ENCODE peak calls at places on chromosomes 2 and 18, in four cellular contexts. E is right cardiac atrium, H is left ventricle myocardium inferior, R is endodermal cell. Q is an unnamed sample. For H3K27me3, the result is how much of the 10 kb centered on the place peaks cover.

GRCh38 chr18:58998421-58999203 is 133.9 kb downstream of the ZNF532 start:
- DNase-seq in H (peak), E (peak), R (peak), Q (peak)

GRCh38 chr2:163132850-163133249 is 294.3 kb upstream of the KCNH7 start:
- DNase-seq in H (no peak), R (no peak), E (no peak), Q (peak)

GRCh38 chr2:60707750-60708371 is 48.2 kb upstream of the PAPOLG start:
- DNase-seq in H (no peak), R (peak), E (no peak), Q (peak)

GRCh38 chr2:54691439-54692135 is 31.9 kb upstream of the EML6 start:
- DNase-seq in E (no peak), H (no peak), R (no peak), Q (no peak)

GRCh38 chr2:209772316-209772715 is 684 bp downstream of the UNC80 start:
- DNase-seq in E (no peak), R (no peak), H (no peak), Q (no peak)

GRCh38 chr2:37837576-37838335 is 87.3 kb upstream of the RMDN2 start:
- DNase-seq in E (peak), R (peak), H (peak), Q (no peak)

GRCh38 chr18:77651441-77651840 is 401.8 kb downstream of the GALR1 start:
- DNase-seq in R (no peak), H (no peak), E (no peak), Q (no peak)

GRCh38 chr2:112614201-112614840 is 29.9 kb downstream of the CHCHD5 start:
- DNase-seq in R (peak), H (no peak), E (no peak), Q (no peak)

GRCh38 chr2:188869560-188869959 is 104.6 kb upstream of the COL3A1 start:
- DNase-seq in E (no peak), H (no peak), R (no peak), Q (peak)

GRCh38 chr2:112149866-112150435 is 11.8 kb downstream of the FBLN7 start:
- DNase-seq in H (no peak), R (no peak), E (no peak), Q (no peak)

GRCh38 chr18:45505497-45506206 is 109.6 kb upstream of the SLC14A2 start:
- DNase-seq in R (peak), E (peak), H (peak), Q (peak)

GRCh38 chr2:210663574-210663973 is 107.2 kb downstream of the CPS1 start:
- DNase-seq in H (no peak), E (no peak), R (no peak), Q (peak)

GRCh38 chr2:48471048-48471474 is 58.9 kb upstream of the STON1 start:
- DNase-seq in R (no peak), E (no peak), H (no peak), Q (peak)

GRCh38 chr2:67627456-67627855 is 230.3 kb downstream of the ETAA1 start:
- DNase-seq in H (no peak), E (no peak), R (no peak), Q (no peak)

GRCh38 chr18:13516855-13517254 is 209.5 kb downstream of the FAM210A start:
- DNase-seq in R (peak), H (no peak), E (no peak), Q (no peak)

GRCh38 chr2:152648336-152648735 is 68.9 kb downstream of the PRPF40A start:
- DNase-seq in R (no peak), E (no peak), H (no peak), Q (no peak)

GRCh38 chr2:235494716-235495372 is 1.0 kb downstream of the AGAP1 start:
- DNase-seq in E (peak), R (peak), H (no peak), Q (peak)

GRCh38 chr2:238569415-238570195 is 142.9 kb downstream of the ASB1 start:
- DNase-seq in E (peak), H (no peak), R (no peak), Q (no peak)

GRCh38 chr2:224638338-224638823 is 53.2 kb upstream of the CUL3 start:
- DNase-seq in E (no peak), H (no peak), R (no peak), Q (peak)

GRCh38 chr2:121707344-121707919 is 29.2 kb downstream of the NIFK start:
- DNase-seq in E (no peak), H (no peak), R (no peak), Q (peak)

GRCh38 chr2:103144837-103145236 is 383.0 kb downstream of the TMEM182 start:
- DNase-seq in R (no peak), H (no peak), E (no peak), Q (peak)

GRCh38 chr2:201114846-201115245 is 1.1 kb upstream of the CFLAR start:
- DNase-seq in H (no peak), R (no peak), E (no peak), Q (peak)

GRCh38 chr2:101200714-101201113 is 49.5 kb upstream of the TBC1D8 start:
- DNase-seq in R (no peak), H (no peak), E (no peak), Q (peak)

GRCh38 chr2:3480352-3481010 is 38.9 kb downstream of the ADI1 start:
- DNase-seq in R (no peak), E (no peak), H (no peak), Q (no peak)

GRCh38 chr2:222319576-222320440 is 21.0 kb upstream of the PAX3 start:
- DNase-seq in H (no peak), R (peak), E (no peak), Q (no peak)

GRCh38 chr18:2263303-2263702 is 308.0 kb downstream of the METTL4 start:
- DNase-seq in R (no peak), H (no peak), E (no peak), Q (no peak)

GRCh38 chr2:162221064-162221463 is 22.2 kb downstream of the FAP start:
- DNase-seq in E (peak), R (peak), H (peak), Q (no peak)

GRCh38 chr18:28808373-28808772 is 631.4 kb upstream of the CDH2 start:
- DNase-seq in E (no peak), R (no peak), H (no peak), Q (no peak)

GRCh38 chr2:53787911-53788289 is 1.1 kb downstream of the ERLEC1 start:
- DNase-seq in E (no peak), R (no peak), H (no peak), Q (no peak)

GRCh38 chr2:137345994-137346393 is 580.6 kb downstream of the THSD7B start:
- DNase-seq in R (no peak), H (no peak), E (no peak), Q (no peak)

GRCh38 chr18:77157312-77157711 is 24.7 kb upstream of the MBP start:
- DNase-seq in E (no peak), R (no peak), H (no peak), Q (no peak)

GRCh38 chr18:73220639-73221038 is 352.9 kb upstream of the NETO1 start:
- DNase-seq in R (no peak), H (no peak), E (no peak), Q (no peak)

GRCh38 chr18:67359868-67360838 is 156.4 kb downstream of the DSEL start:
- DNase-seq in R (no peak), H (no peak), E (peak), Q (peak)

GRCh38 chr2:134491796-134492441 is 226.9 kb downstream of the TMEM163 start:
- DNase-seq in H (no peak), E (peak), R (no peak), Q (no peak)

GRCh38 chr2:47097563-47097962 is 57.5 kb downstream of the STPG4 start:
- DNase-seq in R (no peak), E (no peak), H (no peak), Q (no peak)

GRCh38 chr2:96119981-96120720 is 3.8 kb upstream of the ADRA2B start:
- DNase-seq in R (no peak), E (no peak), H (peak), Q (no peak)
- H3K27me3 ChIP-seq in R (half or more), E (under half), H (half or more), Q (under half)

GRCh38 chr2:120678251-120678650 is 57.4 kb upstream of the GLI2 start:
- DNase-seq in H (no peak), R (no peak), E (no peak), Q (peak)
- H3K27me3 ChIP-seq in H (half or more), R (under half), E (under half), Q (under half)

GRCh38 chr2:27261926-27262298 is 935 bp downstream of the SLC30A3 start:
- DNase-seq in R (peak), H (no peak), E (no peak), Q (no peak)
- H3K27me3 ChIP-seq in R (half or more), H (half or more), E (under half), Q (half or more)

DNA sequence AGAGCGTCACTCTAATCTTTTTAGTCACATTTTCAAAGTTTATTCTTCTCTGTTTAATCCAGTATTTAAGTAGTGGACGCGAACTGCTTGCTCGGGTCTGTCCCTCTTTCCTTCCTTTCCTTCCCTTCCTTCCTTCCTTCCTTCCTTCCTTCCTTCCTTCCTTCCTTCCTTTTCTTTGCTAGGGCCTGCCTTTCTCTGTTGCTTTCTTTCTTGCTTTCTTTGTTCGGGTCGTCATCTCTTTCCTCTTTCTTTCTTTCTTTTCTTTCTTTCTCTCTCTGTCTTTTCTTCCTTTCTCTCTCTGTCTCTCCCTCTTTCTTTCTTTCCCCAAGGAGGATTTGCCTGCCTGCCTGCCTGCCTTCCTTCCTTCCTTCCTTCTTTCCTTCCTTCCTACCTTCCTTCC is 3.0 kb upstream of the ACKR3 start:
- DNase-seq in E (no peak), H (no peak), R (no peak), Q (no peak)
- H3K27me3 ChIP-seq in E (under half), H (under half), R (under half), Q (under half)

DNA sequence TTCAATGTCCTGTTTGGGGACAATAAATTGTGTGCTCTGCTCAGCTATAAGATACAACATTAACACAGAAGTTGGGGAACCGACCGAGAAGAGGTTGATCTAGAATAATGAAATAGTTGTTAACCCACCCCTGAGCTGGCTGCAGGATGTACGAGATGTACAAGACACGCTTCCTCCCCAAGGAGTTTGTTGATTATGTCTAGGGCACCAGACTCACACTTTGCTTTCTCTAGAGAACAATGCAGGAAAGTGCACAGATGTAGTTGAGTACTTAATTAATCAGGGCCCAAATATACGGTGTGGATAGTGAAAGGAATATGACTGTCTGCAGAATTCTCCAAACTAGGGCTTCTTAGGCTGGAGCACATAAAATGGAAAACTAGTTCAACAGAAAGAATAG is 415.2 kb upstream of the TNP1 start:
- DNase-seq in R (no peak), E (no peak), H (no peak), Q (no peak)
- H3K27me3 ChIP-seq in R (under half), E (under half), H (under half), Q (under half)

GRCh38 chr2:219059375-219059724 is 1.4 kb downstream of the IHH start:
- DNase-seq in H (no peak), E (no peak), R (peak), Q (no peak)

GRCh38 chr2:219058541-219059374 is 2.0 kb downstream of the IHH start:
- DNase-seq in E (peak), H (peak), R (peak), Q (no peak)

GRCh38 chr2:219057709-219058540 is 2.8 kb downstream of the IHH start:
- DNase-seq in E (peak), R (peak), H (peak), Q (peak)

GRCh38 chr2:219060821-219061791 is at the start of gene IHH:
- DNase-seq in R (peak), H (no peak), E (no peak), Q (no peak)

DNA sequence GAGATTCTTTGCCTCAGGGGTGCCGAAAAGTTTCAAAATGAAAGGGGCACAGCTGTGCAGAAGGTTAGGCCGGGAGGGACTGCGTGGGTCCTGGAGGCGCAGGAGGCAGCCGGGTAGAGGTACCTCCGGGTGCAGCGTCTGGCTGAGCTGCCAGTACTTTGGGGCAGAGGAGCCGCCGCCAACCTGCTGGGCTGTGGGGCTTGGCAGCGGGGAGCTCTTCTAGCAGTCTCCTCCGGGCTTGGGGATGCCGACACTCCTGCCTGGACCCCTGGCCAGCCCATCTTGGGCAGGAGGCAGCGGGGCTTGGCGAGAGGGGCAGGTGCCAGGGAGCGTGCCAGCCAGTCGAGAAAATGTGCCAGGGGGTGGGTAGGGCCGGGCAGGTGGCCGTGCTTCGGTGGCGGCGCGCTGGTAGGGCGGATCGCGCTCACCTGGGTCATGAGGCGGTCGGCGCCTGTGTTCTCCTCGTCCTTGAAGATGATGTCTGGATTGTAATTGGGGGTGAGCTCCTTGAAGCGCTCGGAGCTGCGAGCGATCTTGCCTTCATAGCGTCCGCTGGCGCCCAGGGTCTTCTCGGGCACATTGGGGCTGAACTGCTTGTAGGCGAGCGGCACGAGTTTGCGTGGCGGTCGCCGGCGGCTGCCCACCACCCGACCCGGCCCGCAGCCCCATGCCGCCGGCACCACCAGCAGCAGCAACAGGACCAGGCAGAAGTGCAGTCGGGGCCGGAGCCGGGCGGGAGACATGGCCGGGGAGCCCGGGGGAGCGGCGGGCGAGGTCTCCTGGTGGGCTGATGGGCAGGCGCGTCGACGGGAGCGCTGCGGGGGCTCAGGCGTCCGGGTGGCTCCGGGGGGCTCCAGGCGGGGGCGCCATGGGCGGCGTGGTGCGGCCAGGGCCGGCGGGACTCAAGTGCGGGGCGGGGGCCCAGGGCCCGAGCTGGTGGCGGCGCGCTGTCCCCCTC is 717 bp downstream of the IHH start:
- DNase-seq in H (no peak), E (no peak), R (peak), Q (no peak)
- H3K27me3 ChIP-seq in H (half or more), E (under half), R (half or more), Q (half or more)

GRCh38 chr2:98727758-98728718 is 2.9 kb downstream of the MGAT4A start:
- DNase-seq in E (no peak), R (no peak), H (no peak), Q (no peak)
- H3K27me3 ChIP-seq in E (under half), R (under half), H (under half), Q (under half)

DNA sequence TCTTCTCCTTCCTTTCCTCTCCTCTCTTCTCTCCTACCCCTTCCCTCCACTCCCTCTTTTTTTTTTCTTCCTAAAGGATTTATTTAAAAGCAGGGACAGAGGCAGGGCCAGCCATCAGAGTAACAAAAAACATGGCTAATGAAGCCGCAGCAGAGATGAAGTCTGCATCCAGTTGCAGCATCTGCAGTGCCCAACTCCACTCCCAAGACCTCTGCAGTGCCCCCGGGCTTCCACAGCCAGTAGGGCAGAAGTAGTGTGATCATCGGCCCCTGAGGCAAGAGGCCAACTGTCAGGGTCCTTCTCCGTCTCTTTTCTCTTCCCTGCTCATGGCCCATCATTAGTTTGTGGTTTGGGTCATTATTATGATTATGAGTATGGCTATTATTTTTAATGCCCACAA is 4.2 kb upstream of the EGR4 start:
- DNase-seq in R (no peak), E (no peak), H (no peak), Q (no peak)
- H3K27me3 ChIP-seq in R (half or more), E (under half), H (half or more), Q (half or more)